ENCODE peak calls at places on chromosomes 6 and 20, in four cellular contexts. K is transverse colon, L is brain microvascular endothelial cell, Q is epithelial cell of esophagus. G is an unnamed sample.
A peak's percentile ranks its signal among the peaks of the same experiment; 100 is the strongest.

GRCh38 chr6:105363100-105363754 is 39.7 kb downstream of the PREP start:
- DNase-seq in Q (peak; percentile 39), L (peak; percentile 17), K (no peak), G (no peak)

GRCh38 chr20:44041001-44041400 is 126.3 kb downstream of the TOX2 start:
- DNase-seq in K (no peak), L (no peak), Q (no peak), G (no peak)

GRCh38 chr20:38726849-38727601 is 2.7 kb downstream of the SLC32A1 start:
- DNase-seq in Q (no peak), K (no peak), L (no peak), G (no peak)

GRCh38 chr6:38776515-38776914 is 61.4 kb downstream of the DNAH8 start:
- DNase-seq in Q (peak; percentile 74), K (no peak), L (peak; percentile 81), G (no peak)

GRCh38 chr6:159203304-159204005 is 34.3 kb downstream of the FNDC1 start:
- DNase-seq in L (peak; percentile 89), K (no peak), Q (peak; percentile 1), G (no peak)

GRCh38 chr6:151773382-151773781 is 34.1 kb upstream of the ESR1 start:
- DNase-seq in L (no peak), Q (peak; percentile 33), K (no peak), G (no peak)

GRCh38 chr6:26234421-26235239 is 130.4 kb upstream of the BTN3A2 start:
- DNase-seq in Q (peak; percentile 79), K (peak; percentile 82), L (peak; percentile 75), G (peak; percentile 97)

GRCh38 chr6:14784596-14785360 is 461.1 kb upstream of the JARID2 start:
- DNase-seq in L (no peak), K (no peak), Q (peak; percentile 63), G (peak; percentile 36)

GRCh38 chr6:21665101-21665435 is 71.5 kb downstream of the SOX4 start:
- DNase-seq in Q (no peak), K (no peak), L (no peak), G (no peak)

GRCh38 chr20:23493172-23493772 is 2.4 kb downstream of the CST8 start:
- DNase-seq in K (no peak), L (no peak), Q (peak; percentile 33), G (no peak)

GRCh38 chr6:141388666-141389065 is 744.1 kb upstream of the GJE1 start:
- DNase-seq in L (no peak), K (no peak), Q (no peak), G (no peak)

GRCh38 chr20:62962891-62963613 is 10.5 kb downstream of the SLC17A9 start:
- DNase-seq in K (no peak), Q (no peak), L (no peak), G (no peak)

GRCh38 chr6:52403627-52404026 is 16.5 kb upstream of the EFHC1 start:
- DNase-seq in L (no peak), K (peak; percentile 86), Q (peak; percentile 57), G (no peak)

GRCh38 chr6:624979-625378 is 31.9 kb downstream of the HUS1B start:
- DNase-seq in L (peak; percentile 19), Q (no peak), K (no peak), G (no peak)

GRCh38 chr6:137978252-137978896 is 111.3 kb downstream of the TNFAIP3 start:
- DNase-seq in Q (peak; percentile 85), L (peak; percentile 54), K (peak; percentile 32), G (no peak)

GRCh38 chr20:14664101-14664500 is 326.7 kb upstream of the FLRT3 start:
- DNase-seq in K (no peak), Q (no peak), L (no peak), G (no peak)

GRCh38 chr6:1575213-1576041 is 34.3 kb upstream of the FOXC1 start:
- DNase-seq in Q (no peak), L (peak; percentile 41), K (no peak), G (no peak)

GRCh38 chr6:33958208-33958862 is 154.5 kb upstream of the MLN start:
- DNase-seq in Q (no peak), L (no peak), K (no peak), G (peak; percentile 11)

GRCh38 chr6:74068945-74069570 is 373.1 kb downstream of the CD109 start:
- DNase-seq in Q (peak; percentile 30), L (peak; percentile 54), K (no peak), G (no peak)

GRCh38 chr6:158039178-158039557 is 57.5 kb downstream of the SYNJ2 start:
- DNase-seq in L (peak; percentile 67), K (peak; percentile 2), Q (peak; percentile 56), G (no peak)

GRCh38 chr6:33288942-33289783 is at the start of the genes PFDN6 and WDR46:
- DNase-seq in Q (peak; percentile 91), K (peak; percentile 84), L (peak; percentile 87), G (peak; percentile 90)

GRCh38 chr6:124036384-124036783 is 232.7 kb downstream of the NKAIN2 start:
- DNase-seq in Q (no peak), K (no peak), L (no peak), G (no peak)

GRCh38 chr20:47540443-47541354 is 39.0 kb downstream of the NCOA3 start:
- DNase-seq in L (no peak), Q (no peak), K (no peak), G (no peak)

GRCh38 chr6:163904161-163904560 is 489.6 kb downstream of the QKI start:
- DNase-seq in Q (no peak), L (no peak), K (no peak), G (no peak)

GRCh38 chr6:47440722-47441121 is 36.9 kb upstream of the CD2AP start:
- DNase-seq in L (no peak), K (no peak), Q (no peak), G (no peak)

GRCh38 chr6:15658345-15658744 is 4.5 kb downstream of the DTNBP1 start:
- DNase-seq in L (no peak), Q (no peak), K (no peak), G (no peak)

GRCh38 chr6:149962461-149963211 is 1.1 kb upstream of the ULBP1 start:
- DNase-seq in K (no peak), L (no peak), Q (no peak), G (no peak)
- H3K4me3 ChIP-seq in K (no peak overlapping the region), L (peak overlapping the region; percentile 49), Q (no peak overlapping the region), G (peak overlapping the region; percentile 75)

GRCh38 chr6:25006565-25007001 is 70.8 kb upstream of the RIPOR2 start:
- DNase-seq in L (peak; percentile 9), K (peak; percentile 57), Q (peak; percentile 69), G (peak; percentile 53)
- H3K4me3 ChIP-seq in L (no peak overlapping the region), K (no peak overlapping the region), Q (no peak overlapping the region), G (no peak overlapping the region)

GRCh38 chr20:18139832-18140231 is 2.2 kb downstream of the KAT14 start:
- DNase-seq in Q (no peak), L (no peak), K (no peak), G (no peak)
- H3K4me3 ChIP-seq in Q (no peak overlapping the region), L (no peak overlapping the region), K (no peak overlapping the region), G (no peak overlapping the region)

GRCh38 chr6:89080281-89081128 is at the start of gene PNRC1:
- DNase-seq in K (peak; percentile 100), Q (peak; percentile 100), L (peak; percentile 100), G (peak; percentile 99)

GRCh38 chr6:89079611-89080213 is 839 bp upstream of the PNRC1 start:
- DNase-seq in K (peak; percentile 64), L (peak; percentile 49), Q (peak; percentile 57), G (peak; percentile 71)

GRCh38 chr6:89082439-89082838 is 1.9 kb downstream of the PNRC1 start:
- DNase-seq in K (no peak), Q (peak; percentile 38), L (peak; percentile 18), G (no peak)

GRCh38 chr6:89081423-89082322 is 1.1 kb downstream of the PNRC1 start:
- DNase-seq in Q (peak; percentile 97), L (peak; percentile 95), K (peak; percentile 99), G (peak; percentile 96)

GRCh38 chr6:89081129-89081422 is 525 bp downstream of the PNRC1 start:
- DNase-seq in Q (peak; percentile 10), K (no peak), L (no peak), G (no peak)
- H3K4me3 ChIP-seq in Q (peak overlapping the region; percentile 96), K (peak overlapping the region; percentile 85), L (peak overlapping the region; percentile 78), G (peak overlapping the region; percentile 91)